ENCODE peak calls at places on chromosomes 7 and 10, in eight cellular contexts. T is gastrocnemius medialis, U is AG04450, C is uterus, X is neuronal stem cell, O is right cardiac atrium, B is colonic mucosa, I is left ventricle myocardium inferior. P is an unnamed sample.

GRCh38 chr7:151175047-151175792 is 7.7 kb upstream of the GBX1 start:
- DNase-seq in U (no peak), O (no peak), I (no peak), T (no peak), B (no peak), C (no peak), X (no peak), P (no peak)

GRCh38 chr10:132986076-132986475 is 43.7 kb upstream of the CFAP46 start:
- DNase-seq in X (no peak), U (no peak), T (no peak), O (peak; percentile 48), I (no peak), C (no peak), B (no peak), P (no peak)

GRCh38 chr7:142488842-142489241 is 231.0 kb upstream of the PRSS58 start:
- DNase-seq in O (no peak), I (no peak), C (no peak), B (no peak), X (no peak), U (no peak), T (no peak), P (no peak)

GRCh38 chr10:33304553-33304952 is 29.9 kb downstream of the NRP1 start:
- DNase-seq in O (no peak), C (no peak), U (no peak), I (no peak), T (no peak), X (no peak), B (no peak), P (no peak)

GRCh38 chr10:84184517-84184916 is 9.8 kb upstream of the CDHR1 start:
- DNase-seq in O (no peak), X (no peak), U (no peak), C (no peak), B (peak; percentile 89), T (no peak), I (no peak), P (no peak)

GRCh38 chr10:19839552-19839951 is 23.3 kb downstream of the PLXDC2 start:
- DNase-seq in O (no peak), T (no peak), X (no peak), B (no peak), C (no peak), U (no peak), I (no peak), P (no peak)

GRCh38 chr10:19958787-19959186 is 142.6 kb downstream of the PLXDC2 start:
- DNase-seq in T (no peak), U (no peak), I (no peak), X (no peak), O (no peak), C (no peak), B (no peak), P (no peak)

GRCh38 chr7:157309990-157310668 is 26.7 kb upstream of the DNAJB6 start:
- DNase-seq in I (no peak), U (peak; percentile 90), C (no peak), T (no peak), O (no peak), B (no peak), X (no peak), P (no peak)

GRCh38 chr7:73865738-73866445 is 4.9 kb downstream of the TMEM270 start:
- DNase-seq in T (no peak), C (no peak), I (no peak), U (no peak), X (no peak), B (no peak), O (peak; percentile 69), P (no peak)

GRCh38 chr10:36423821-36424248 is 701.6 kb upstream of the ANKRD30A start:
- DNase-seq in U (no peak), I (no peak), O (no peak), B (no peak), C (no peak), X (no peak), T (no peak), P (no peak)

GRCh38 chr7:16403475-16403874 is 17.9 kb downstream of the CRPPA start:
- DNase-seq in I (no peak), U (no peak), B (no peak), O (no peak), X (no peak), C (no peak), T (no peak), P (no peak)

GRCh38 chr10:6401562-6402348 is 178.3 kb downstream of the PRKCQ start:
- DNase-seq in B (peak; percentile 77), U (peak; percentile 84), I (peak; percentile 54), X (peak; percentile 76), T (peak; percentile 68), O (peak; percentile 81), C (peak; percentile 70), P (peak; percentile 85)

GRCh38 chr10:64502936-64503335 is 981.7 kb downstream of the REEP3 start:
- DNase-seq in X (no peak), U (no peak), B (no peak), T (no peak), C (no peak), O (no peak), I (no peak), P (no peak)

GRCh38 chr7:139893999-139894398 is 64.9 kb downstream of the TBXAS1 start:
- DNase-seq in U (no peak), I (no peak), O (no peak), X (no peak), C (no peak), B (no peak), T (no peak), P (no peak)

GRCh38 chr7:99365318-99366141 is 9.0 kb upstream of the ARPC1B start:
- DNase-seq in O (peak; percentile 81), B (peak; percentile 82), X (no peak), U (no peak), T (no peak), I (no peak), C (no peak), P (peak; percentile 77)

GRCh38 chr7:22200777-22201176 is 156.2 kb downstream of the RAPGEF5 start:
- DNase-seq in X (no peak), T (no peak), C (no peak), U (no peak), I (no peak), O (no peak), B (no peak), P (no peak)

GRCh38 chr7:7354674-7355073 is 172.3 kb downstream of the C1GALT1 start:
- DNase-seq in B (no peak), C (no peak), I (no peak), U (no peak), O (no peak), X (no peak), T (no peak), P (no peak)
- H3K27me3 ChIP-seq in B (no peaks in the 10 kb centered on the region), C (no peaks in the 10 kb centered on the region), I (no peaks in the 10 kb centered on the region), U (no peaks in the 10 kb centered on the region), O (no peaks in the 10 kb centered on the region), X (no peaks in the 10 kb centered on the region), T (no peaks in the 10 kb centered on the region), P (no peaks in the 10 kb centered on the region)

GRCh38 chr10:102230264-102230860 is 4.3 kb downstream of the ELOVL3 start:
- DNase-seq in T (peak; percentile 22), O (peak; percentile 82), X (peak; percentile 75), C (peak; percentile 40), B (peak; percentile 35), U (no peak), I (peak; percentile 31), P (peak; percentile 87)

GRCh38 chr10:102229810-102230263 is 3.7 kb downstream of the ELOVL3 start:
- DNase-seq in O (peak; percentile 92), B (peak; percentile 88), C (peak; percentile 79), T (peak; percentile 61), U (no peak), I (peak; percentile 84), X (peak; percentile 76), P (peak; percentile 95)

GRCh38 chr10:102226542-102226870 is 407 bp downstream of the ELOVL3 start:
- DNase-seq in U (no peak), I (no peak), O (no peak), X (no peak), C (no peak), T (no peak), B (no peak), P (no peak)

GRCh38 chr10:102225646-102226541 is at the start of gene ELOVL3:
- DNase-seq in C (peak; percentile 93), O (peak; percentile 97), T (peak; percentile 89), X (peak; percentile 88), U (peak; percentile 81), I (peak; percentile 95), B (peak; percentile 95), P (peak; percentile 97)

DNA sequence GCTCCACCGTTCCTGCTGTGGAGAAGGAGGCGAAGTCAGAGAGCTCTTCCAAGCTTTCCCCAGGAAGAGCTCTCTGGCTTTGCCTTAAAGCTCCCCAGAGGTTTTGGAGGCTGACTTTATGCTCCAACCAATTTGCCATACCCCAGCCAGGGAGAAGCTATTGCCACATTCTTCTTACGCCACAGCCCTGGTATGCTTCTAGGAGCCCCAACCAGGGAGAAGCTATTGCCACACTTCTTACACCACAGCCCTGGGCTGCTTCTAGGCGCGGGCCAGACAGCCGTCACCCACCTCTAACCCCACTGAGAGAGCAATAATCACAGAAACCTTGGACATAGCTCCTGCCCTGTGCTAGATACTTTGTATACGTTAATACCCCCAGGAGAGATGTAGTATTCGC is 951 bp downstream of the ELOVL3 start:
- DNase-seq in I (no peak), C (no peak), T (no peak), U (no peak), O (no peak), X (no peak), B (no peak), P (no peak)
- H3K27me3 ChIP-seq in I (peaks cover 43% of the 10 kb centered on the region), C (peaks cover 13% of the 10 kb centered on the region), T (peaks cover 4% of the 10 kb centered on the region), U (peaks cover 40% of the 10 kb centered on the region), O (no peaks in the 10 kb centered on the region), X (peaks cover 67% of the 10 kb centered on the region), B (peaks cover 19% of the 10 kb centered on the region), P (no peaks in the 10 kb centered on the region)

DNA sequence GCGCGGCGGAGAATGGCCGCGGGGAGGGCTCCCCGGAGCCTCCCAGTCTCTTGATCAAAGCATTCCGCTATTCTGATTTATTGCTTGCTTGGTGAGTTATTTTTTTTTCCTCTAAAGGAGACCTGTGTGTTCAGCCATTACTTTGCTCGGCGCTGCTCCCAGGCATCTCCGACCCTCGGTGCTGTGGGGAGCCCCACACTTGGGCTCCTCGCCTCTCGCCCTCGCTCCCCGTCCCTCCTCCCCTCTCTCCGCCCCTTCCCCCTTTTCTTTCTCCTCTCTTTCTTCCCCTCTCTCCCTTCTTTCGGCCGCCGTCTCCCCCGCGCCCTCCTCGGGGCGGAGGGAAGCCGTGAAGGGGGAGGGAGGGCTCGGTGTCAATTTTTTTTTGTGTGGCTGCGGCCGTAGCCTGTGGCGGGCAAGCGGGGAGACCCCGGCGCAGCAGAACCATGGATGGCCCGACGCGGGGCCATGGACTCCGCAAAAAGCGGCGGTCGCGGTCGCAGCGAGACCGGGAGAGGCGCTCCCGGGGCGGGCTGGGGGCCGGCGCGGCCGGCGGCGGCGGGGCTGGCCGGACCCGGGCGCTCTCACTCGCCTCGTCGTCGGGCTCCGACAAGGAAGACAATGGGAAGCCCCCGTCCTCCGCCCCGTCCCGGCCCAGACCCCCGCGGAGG is 1.1 kb downstream of the AUTS2 start:
- DNase-seq in U (no peak), T (no peak), I (no peak), O (peak; percentile 64), C (peak; percentile 27), B (no peak), X (peak; percentile 48), P (peak; percentile 76)
- H3K27me3 ChIP-seq in U (peaks cover 18% of the 10 kb centered on the region), T (no peaks in the 10 kb centered on the region), I (no peaks in the 10 kb centered on the region), O (no peaks in the 10 kb centered on the region), C (no peaks in the 10 kb centered on the region), B (peaks cover 36% of the 10 kb centered on the region), X (peaks cover 37% of the 10 kb centered on the region), P (no peaks in the 10 kb centered on the region)

DNA sequence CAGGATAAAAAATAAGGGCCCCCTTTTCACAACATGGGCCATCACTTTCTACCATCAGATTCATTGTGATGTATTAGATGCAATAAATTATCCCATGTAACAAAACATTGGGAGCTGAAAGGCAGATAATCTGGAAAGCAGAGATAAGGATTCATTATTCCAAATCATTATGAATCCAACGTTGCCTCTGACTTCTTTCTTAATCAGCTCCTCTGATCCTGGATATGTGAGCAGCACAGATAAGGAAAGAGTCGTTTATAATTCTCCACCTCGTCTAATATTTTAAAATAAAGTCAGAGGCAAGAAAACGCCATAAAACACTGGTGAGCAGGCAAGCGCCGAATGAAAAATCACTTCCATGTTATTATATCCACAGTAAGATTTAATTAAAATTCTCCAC is 13.8 kb upstream of the GATA3 start:
- DNase-seq in I (no peak), B (no peak), X (no peak), O (no peak), C (no peak), U (no peak), T (no peak), P (no peak)
- H3K27me3 ChIP-seq in I (peaks cover 100% of the 10 kb centered on the region), B (peaks cover 94% of the 10 kb centered on the region), X (peaks cover 99% of the 10 kb centered on the region), O (no peaks in the 10 kb centered on the region), C (peaks cover 99% of the 10 kb centered on the region), U (peaks cover 97% of the 10 kb centered on the region), T (peaks cover 95% of the 10 kb centered on the region), P (peaks cover 2% of the 10 kb centered on the region)

P was measured in aorta.